ENCODE peak calls at places on chromosomes 16 and 17, in five cellular contexts. V, X, R, D and S are unnamed samples.

GRCh38 chr16:47461598-47462266 is 601 bp downstream of the PHKB start:
- DNase-seq in V (no peak), X (peak), R (peak), D (no peak), S (peak)

GRCh38 chr17:16814439-16814838 is 124.4 kb downstream of the CCDC144A start:
- DNase-seq in V (no peak), X (no peak), R (no peak), D (no peak), S (no peak)

GRCh38 chr16:26391833-26392232 is 674.9 kb upstream of the C16orf82 start:
- DNase-seq in V (no peak), X (no peak), R (no peak), D (no peak), S (no peak)

GRCh38 chr17:36544049-36544319 is 735 bp upstream of the GGNBP2 start:
- DNase-seq in V (no peak), X (no peak), R (peak), D (peak), S (peak)

GRCh38 chr17:57357830-57358426 is 101.6 kb downstream of the MSI2 start:
- DNase-seq in V (no peak), X (no peak), R (no peak), D (peak), S (peak)

GRCh38 chr17:74211929-74212261 is 1.5 kb upstream of the TTYH2 start:
- DNase-seq in V (no peak), X (no peak), R (no peak), D (no peak), S (no peak)

GRCh38 chr17:16465861-16466338 is 26.1 kb downstream of the LRRC75A start:
- DNase-seq in V (no peak), X (no peak), R (no peak), D (no peak), S (no peak)

GRCh38 chr16:89115216-89115949 is 21.7 kb downstream of the ACSF3 start:
- DNase-seq in V (no peak), X (no peak), R (peak), D (peak), S (no peak)

GRCh38 chr16:67449328-67449727 is 18.4 kb downstream of the HSD11B2 start:
- DNase-seq in V (no peak), X (no peak), R (no peak), D (no peak), S (no peak)

GRCh38 chr17:49795372-49795771 is 6.9 kb downstream of the KAT7 start:
- DNase-seq in V (no peak), X (no peak), R (no peak), D (no peak), S (no peak)

GRCh38 chr16:54936086-54936978 is 5.7 kb downstream of the IRX5 start:
- DNase-seq in V (no peak), X (no peak), R (no peak), D (no peak), S (peak)

GRCh38 chr16:80803341-80804060 is 897 bp downstream of the CDYL2 start:
- DNase-seq in V (no peak), X (no peak), R (peak), D (no peak), S (peak)

GRCh38 chr17:8894673-8895578 is 27.5 kb upstream of the PIK3R6 start:
- DNase-seq in V (no peak), X (peak), R (peak), D (peak), S (peak)

GRCh38 chr16:25064967-25065366 is 46.6 kb upstream of the LCMT1 start:
- DNase-seq in V (no peak), X (no peak), R (no peak), D (no peak), S (no peak)

GRCh38 chr17:1109606-1110523 is 69.9 kb downstream of the ABR start:
- DNase-seq in V (no peak), X (no peak), R (no peak), D (no peak), S (peak)

GRCh38 chr17:46026045-46026814 is 27.2 kb downstream of the STH start:
- DNase-seq in V (no peak), X (no peak), R (no peak), D (no peak), S (no peak)

GRCh38 chr17:46028374-46028773 is 29.3 kb downstream of the STH start:
- DNase-seq in V (no peak), X (no peak), R (no peak), D (no peak), S (no peak)

GRCh38 chr17:46028969-46029565 is 30.0 kb downstream of the STH start:
- DNase-seq in V (no peak), X (no peak), R (no peak), D (no peak), S (no peak)

GRCh38 chr17:46026815-46027125 is 27.7 kb downstream of the STH start:
- DNase-seq in V (no peak), X (no peak), R (no peak), D (no peak), S (no peak)

GRCh38 chr17:46027326-46028325 is 28.6 kb downstream of the STH start:
- DNase-seq in V (no peak), X (no peak), R (no peak), D (no peak), S (no peak)
- TF ChIP-seq JUND in V (no peak), X (no peak), R (no peak), D (no peak), S (no peak)

DNA sequence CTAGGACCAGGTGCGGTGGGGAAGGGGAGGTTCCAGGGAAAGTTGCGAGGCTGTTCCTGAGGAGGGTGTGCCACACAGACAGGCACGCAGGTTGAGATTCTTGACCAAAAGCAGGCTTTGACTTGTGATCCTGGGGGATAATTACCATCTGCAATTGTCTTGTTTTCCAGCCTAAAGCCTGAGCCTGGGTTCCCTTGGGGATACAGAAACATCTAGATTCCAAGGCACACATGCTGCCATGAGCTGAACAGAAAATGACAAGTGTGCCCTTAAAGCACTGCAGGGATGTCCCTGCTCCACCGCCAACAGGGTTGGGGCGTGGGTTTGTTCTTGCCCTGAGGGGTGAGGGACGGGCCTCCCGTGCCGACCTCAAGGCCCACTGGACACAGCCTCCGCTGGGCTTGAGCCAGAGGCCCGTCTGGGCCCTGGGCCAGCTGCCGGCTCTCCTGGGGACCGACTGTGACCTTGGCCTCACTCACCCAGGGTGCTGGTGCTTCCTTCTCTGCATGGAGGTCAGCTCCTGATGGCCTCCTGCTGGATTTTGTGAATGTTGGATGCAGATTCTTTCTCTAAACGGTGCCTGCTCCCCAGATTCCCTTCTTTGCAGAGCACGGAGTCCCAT is 14.0 kb downstream of the CA5A start:
- DNase-seq in V (no peak), X (no peak), R (no peak), D (no peak), S (no peak)
- TF ChIP-seq JUND in V (no peak), X (no peak), R (no peak), D (no peak), S (no peak)

GRCh38 chr16:72270531-72270930 is 98.6 kb upstream of the PMFBP1 start:
- DNase-seq in V (no peak), X (no peak), R (no peak), D (no peak), S (no peak)
- TF ChIP-seq JUND in V (no peak), X (no peak), R (no peak), D (no peak), S (no peak)

GRCh38 chr16:6725634-6726331 is 606.9 kb upstream of the RBFOX1 start:
- DNase-seq in V (no peak), X (no peak), R (peak), D (no peak), S (no peak)

GRCh38 chr16:6732166-6732565 is 600.5 kb upstream of the RBFOX1 start:
- DNase-seq in V (no peak), X (no peak), R (no peak), D (no peak), S (no peak)

GRCh38 chr16:6722786-6723185 is 609.9 kb upstream of the RBFOX1 start:
- DNase-seq in V (no peak), X (no peak), R (no peak), D (no peak), S (no peak)

GRCh38 chr16:6726621-6727020 is 606.0 kb upstream of the RBFOX1 start:
- DNase-seq in V (no peak), X (no peak), R (no peak), D (no peak), S (no peak)

GRCh38 chr16:6728381-6728780 is 604.3 kb upstream of the RBFOX1 start:
- DNase-seq in V (no peak), X (no peak), R (no peak), D (no peak), S (no peak)
- TF ChIP-seq JUND in V (no peak), X (no peak), R (no peak), D (no peak), S (no peak)